ENCODE peak calls at places on chromosomes 2 and 18, in six cellular contexts. One of them, this sample, is unnamed.

GRCh38 chr2:15730545-15731212 is 139.0 kb downstream of the DDX1 start:
- DNase-seq in mesendoderm: peak; percentile 60
- DNase-seq in IMR-90: peak; percentile 92
- DNase-seq in H1: no peak
- DNase-seq in H9: no peak
- DNase-seq in mesenchymal stem cell: peak; percentile 97
- DNase-seq in this sample: no peak

GRCh38 chr2:202135111-202135874 is 62.2 kb downstream of the KIAA2012 start:
- DNase-seq in H9: no peak
- DNase-seq in mesenchymal stem cell: peak; percentile 99
- DNase-seq in H1: no peak
- DNase-seq in IMR-90: peak; percentile 100
- DNase-seq in mesendoderm: peak; percentile 40
- DNase-seq in this sample: no peak

GRCh38 chr2:23925702-23926288 is 1.1 kb downstream of the ATAD2B start:
- DNase-seq in mesendoderm: peak; percentile 73
- DNase-seq in IMR-90: peak; percentile 68
- DNase-seq in H1: no peak
- DNase-seq in mesenchymal stem cell: peak; percentile 78
- DNase-seq in H9: no peak
- DNase-seq in this sample: peak; percentile 37

GRCh38 chr2:125471963-125472362 is 1184.0 kb upstream of the GYPC start:
- DNase-seq in mesenchymal stem cell: peak; percentile 3
- DNase-seq in H9: peak; percentile 87
- DNase-seq in H1: peak; percentile 50
- DNase-seq in mesendoderm: peak; percentile 69
- DNase-seq in IMR-90: peak; percentile 38
- DNase-seq in this sample: peak; percentile 8

GRCh38 chr2:16647992-16648617 is 17.5 kb downstream of the CYRIA start:
- DNase-seq in H1: no peak
- DNase-seq in H9: no peak
- DNase-seq in mesenchymal stem cell: no peak
- DNase-seq in mesendoderm: peak; percentile 35
- DNase-seq in IMR-90: no peak
- DNase-seq in this sample: no peak

GRCh38 chr2:72938455-72938854 is 21.1 kb downstream of the EMX1 start:
- DNase-seq in IMR-90: no peak
- DNase-seq in mesenchymal stem cell: no peak
- DNase-seq in H9: no peak
- DNase-seq in H1: no peak
- DNase-seq in mesendoderm: no peak
- DNase-seq in this sample: no peak

GRCh38 chr2:183996825-183997823 is 601.2 kb upstream of the ZNF804A start:
- DNase-seq in mesenchymal stem cell: no peak
- DNase-seq in mesendoderm: peak; percentile 93
- DNase-seq in IMR-90: no peak
- DNase-seq in H9: no peak
- DNase-seq in H1: no peak
- DNase-seq in this sample: no peak

GRCh38 chr18:31321719-31322118 is 3.8 kb downstream of the DSG1 start:
- DNase-seq in mesendoderm: no peak
- DNase-seq in IMR-90: no peak
- DNase-seq in H1: no peak
- DNase-seq in mesenchymal stem cell: no peak
- DNase-seq in H9: no peak
- DNase-seq in this sample: no peak

GRCh38 chr2:98479959-98480524 is 35.4 kb downstream of the INPP4A start:
- DNase-seq in IMR-90: peak; percentile 62
- DNase-seq in H9: no peak
- DNase-seq in mesenchymal stem cell: peak; percentile 42
- DNase-seq in H1: no peak
- DNase-seq in mesendoderm: peak; percentile 46
- DNase-seq in this sample: no peak

GRCh38 chr2:158650646-158651357 is 144.3 kb upstream of the DAPL1 start:
- DNase-seq in IMR-90: no peak
- DNase-seq in mesenchymal stem cell: no peak
- DNase-seq in H1: no peak
- DNase-seq in H9: no peak
- DNase-seq in mesendoderm: peak; percentile 11
- DNase-seq in this sample: no peak

GRCh38 chr2:226977775-226978190 is 141.9 kb downstream of the RHBDD1 start:
- DNase-seq in mesenchymal stem cell: peak; percentile 61
- DNase-seq in mesendoderm: no peak
- DNase-seq in H9: no peak
- DNase-seq in IMR-90: peak; percentile 74
- DNase-seq in H1: no peak
- DNase-seq in this sample: no peak

GRCh38 chr2:23595601-23596251 is 210.7 kb downstream of the KLHL29 start:
- DNase-seq in mesenchymal stem cell: peak; percentile 62
- DNase-seq in H9: no peak
- DNase-seq in H1: no peak
- DNase-seq in IMR-90: peak; percentile 13
- DNase-seq in mesendoderm: peak; percentile 92
- DNase-seq in this sample: peak; percentile 54

GRCh38 chr2:100767224-100767653 is 52.7 kb upstream of the NPAS2 start:
- DNase-seq in H1: no peak
- DNase-seq in IMR-90: peak; percentile 78
- DNase-seq in mesendoderm: no peak
- DNase-seq in H9: no peak
- DNase-seq in mesenchymal stem cell: peak; percentile 58
- DNase-seq in this sample: no peak

GRCh38 chr2:195898505-195898904 is 170.1 kb downstream of the DNAH7 start:
- DNase-seq in mesenchymal stem cell: peak; percentile 72
- DNase-seq in IMR-90: peak; percentile 100
- DNase-seq in mesendoderm: no peak
- DNase-seq in H9: no peak
- DNase-seq in H1: no peak
- DNase-seq in this sample: peak; percentile 2

GRCh38 chr2:13676269-13676668 is 956.2 kb upstream of the LRATD1 start:
- DNase-seq in H9: no peak
- DNase-seq in mesenchymal stem cell: peak; percentile 47
- DNase-seq in mesendoderm: no peak
- DNase-seq in H1: no peak
- DNase-seq in IMR-90: peak; percentile 61
- DNase-seq in this sample: no peak

GRCh38 chr18:44732604-44733003 is 51.9 kb downstream of the SETBP1 start:
- DNase-seq in mesenchymal stem cell: no peak
- DNase-seq in mesendoderm: peak; percentile 57
- DNase-seq in H1: no peak
- DNase-seq in IMR-90: no peak
- DNase-seq in H9: no peak
- DNase-seq in this sample: no peak

GRCh38 chr2:20744366-20745335 is 77.7 kb downstream of the GDF7 start:
- DNase-seq in H1: no peak
- DNase-seq in mesenchymal stem cell: no peak
- DNase-seq in mesendoderm: no peak
- DNase-seq in IMR-90: no peak
- DNase-seq in H9: no peak
- DNase-seq in this sample: no peak

GRCh38 chr2:112155331-112156151 is 17.4 kb downstream of the FBLN7 start:
- DNase-seq in mesenchymal stem cell: no peak
- DNase-seq in mesendoderm: no peak
- DNase-seq in H1: no peak
- DNase-seq in IMR-90: no peak
- DNase-seq in H9: no peak
- DNase-seq in this sample: no peak

GRCh38 chr2:72669121-72669520 is 156.7 kb downstream of the EXOC6B start:
- DNase-seq in IMR-90: peak; percentile 77
- DNase-seq in mesenchymal stem cell: no peak
- DNase-seq in mesendoderm: no peak
- DNase-seq in H1: no peak
- DNase-seq in H9: no peak
- DNase-seq in this sample: no peak

GRCh38 chr2:216691210-216691741 is 4.1 kb downstream of the IGFBP5 start:
- DNase-seq in H9: peak; percentile 77
- DNase-seq in H1: no peak
- DNase-seq in mesenchymal stem cell: peak; percentile 91
- DNase-seq in mesendoderm: peak; percentile 89
- DNase-seq in IMR-90: peak; percentile 76
- DNase-seq in this sample: peak; percentile 54
- H3K4me1 ChIP-seq in H9: peaks cover 6% of the 10 kb centered on the region
- H3K4me1 ChIP-seq in H1: peaks cover 15% of the 10 kb centered on the region
- H3K4me1 ChIP-seq in mesenchymal stem cell: peaks cover 32% of the 10 kb centered on the region
- H3K4me1 ChIP-seq in mesendoderm: peaks cover 10% of the 10 kb centered on the region
- H3K4me1 ChIP-seq in IMR-90: peaks cover 11% of the 10 kb centered on the region
- H3K4me1 ChIP-seq in this sample: peaks cover 25% of the 10 kb centered on the region

GRCh38 chr18:48166971-48167370 is 236.5 kb upstream of the SMAD2 start:
- DNase-seq in mesenchymal stem cell: no peak
- DNase-seq in H1: no peak
- DNase-seq in IMR-90: no peak
- DNase-seq in H9: no peak
- DNase-seq in mesendoderm: no peak
- DNase-seq in this sample: no peak

GRCh38 chr18:48166336-48166875 is 235.9 kb upstream of the SMAD2 start:
- DNase-seq in H9: no peak
- DNase-seq in mesendoderm: no peak
- DNase-seq in IMR-90: no peak
- DNase-seq in H1: no peak
- DNase-seq in mesenchymal stem cell: no peak
- DNase-seq in this sample: no peak

GRCh38 chr18:48170651-48171050 is 238.5 kb downstream of the ZBTB7C start:
- DNase-seq in mesendoderm: no peak
- DNase-seq in H9: no peak
- DNase-seq in mesenchymal stem cell: no peak
- DNase-seq in H1: no peak
- DNase-seq in IMR-90: no peak
- DNase-seq in this sample: no peak

GRCh38 chr18:48167901-48168300 is 237.4 kb upstream of the SMAD2 start:
- DNase-seq in mesenchymal stem cell: no peak
- DNase-seq in H1: no peak
- DNase-seq in H9: no peak
- DNase-seq in mesendoderm: no peak
- DNase-seq in IMR-90: no peak
- DNase-seq in this sample: no peak

DNA sequence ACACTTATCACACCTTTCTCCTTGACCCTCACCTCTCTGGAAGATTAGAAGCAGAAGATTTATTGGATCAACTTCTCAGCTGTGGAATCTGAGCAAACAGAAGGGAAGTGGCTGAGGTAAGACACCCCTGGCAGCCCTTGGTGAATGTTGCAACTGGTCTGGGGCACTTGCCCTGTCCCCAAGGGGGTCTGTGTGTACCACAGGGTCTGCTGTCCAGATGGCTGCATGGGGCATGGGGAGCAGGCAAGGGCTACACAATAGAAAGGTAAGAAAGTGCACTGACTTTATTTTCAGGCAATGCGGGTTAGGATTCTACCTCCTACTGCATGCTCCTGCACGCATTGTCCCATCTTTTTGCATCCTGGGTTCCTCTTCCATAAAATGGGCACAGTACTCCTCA is 238.4 kb upstream of the SMAD2 start:
- DNase-seq in IMR-90: no peak
- DNase-seq in mesendoderm: no peak
- DNase-seq in mesenchymal stem cell: no peak
- DNase-seq in H9: no peak
- DNase-seq in H1: no peak
- DNase-seq in this sample: no peak
- H2BK15ac ChIP-seq in IMR-90: no peak overlapping the region
- H2BK15ac ChIP-seq in mesendoderm: no peak overlapping the region
- H2BK15ac ChIP-seq in mesenchymal stem cell: no peak overlapping the region
- H2BK15ac ChIP-seq in H9: no peak overlapping the region
- H2BK15ac ChIP-seq in H1: no peak overlapping the region
- H2BK15ac ChIP-seq in this sample: no peak overlapping the region

GRCh38 chr2:197241153-197241552 is 69.4 kb downstream of the ANKRD44 start:
- DNase-seq in H9: no peak
- DNase-seq in mesenchymal stem cell: no peak
- DNase-seq in IMR-90: no peak
- DNase-seq in mesendoderm: no peak
- DNase-seq in H1: no peak
- DNase-seq in this sample: no peak

GRCh38 chr2:197241590-197241989 is 69.0 kb downstream of the ANKRD44 start:
- DNase-seq in mesendoderm: no peak
- DNase-seq in mesenchymal stem cell: no peak
- DNase-seq in H9: no peak
- DNase-seq in H1: no peak
- DNase-seq in IMR-90: no peak
- DNase-seq in this sample: no peak

GRCh38 chr2:197239434-197239833 is 71.1 kb downstream of the ANKRD44 start:
- DNase-seq in H1: no peak
- DNase-seq in IMR-90: no peak
- DNase-seq in mesendoderm: no peak
- DNase-seq in mesenchymal stem cell: peak; percentile 32
- DNase-seq in H9: no peak
- DNase-seq in this sample: no peak

GRCh38 chr2:197240713-197241050 is 69.9 kb downstream of the ANKRD44 start:
- DNase-seq in IMR-90: no peak
- DNase-seq in mesendoderm: no peak
- DNase-seq in H1: no peak
- DNase-seq in mesenchymal stem cell: no peak
- DNase-seq in H9: no peak
- DNase-seq in this sample: no peak

GRCh38 chr2:197240018-197240712 is 70.4 kb downstream of the ANKRD44 start:
- DNase-seq in IMR-90: no peak
- DNase-seq in mesenchymal stem cell: no peak
- DNase-seq in mesendoderm: no peak
- DNase-seq in H1: no peak
- DNase-seq in H9: no peak
- DNase-seq in this sample: no peak
- H3K4me1 ChIP-seq in IMR-90: no peaks in the 10 kb centered on the region
- H3K4me1 ChIP-seq in mesenchymal stem cell: no peaks in the 10 kb centered on the region
- H3K4me1 ChIP-seq in mesendoderm: no peaks in the 10 kb centered on the region
- H3K4me1 ChIP-seq in H1: no peaks in the 10 kb centered on the region
- H3K4me1 ChIP-seq in H9: no peaks in the 10 kb centered on the region
- H3K4me1 ChIP-seq in this sample: no peaks in the 10 kb centered on the region

GRCh38 chr2:70718736-70719135 is 49.3 kb downstream of the ADD2 start:
- DNase-seq in H1: no peak
- DNase-seq in mesendoderm: no peak
- DNase-seq in H9: peak; percentile 13
- DNase-seq in IMR-90: no peak
- DNase-seq in mesenchymal stem cell: no peak
- DNase-seq in this sample: no peak
- H2BK15ac ChIP-seq in H1: no peak overlapping the region
- H2BK15ac ChIP-seq in mesendoderm: no peak overlapping the region
- H2BK15ac ChIP-seq in H9: no peak overlapping the region
- H2BK15ac ChIP-seq in IMR-90: no peak overlapping the region
- H2BK15ac ChIP-seq in mesenchymal stem cell: no peak overlapping the region
- H2BK15ac ChIP-seq in this sample: no peak overlapping the region

DNA sequence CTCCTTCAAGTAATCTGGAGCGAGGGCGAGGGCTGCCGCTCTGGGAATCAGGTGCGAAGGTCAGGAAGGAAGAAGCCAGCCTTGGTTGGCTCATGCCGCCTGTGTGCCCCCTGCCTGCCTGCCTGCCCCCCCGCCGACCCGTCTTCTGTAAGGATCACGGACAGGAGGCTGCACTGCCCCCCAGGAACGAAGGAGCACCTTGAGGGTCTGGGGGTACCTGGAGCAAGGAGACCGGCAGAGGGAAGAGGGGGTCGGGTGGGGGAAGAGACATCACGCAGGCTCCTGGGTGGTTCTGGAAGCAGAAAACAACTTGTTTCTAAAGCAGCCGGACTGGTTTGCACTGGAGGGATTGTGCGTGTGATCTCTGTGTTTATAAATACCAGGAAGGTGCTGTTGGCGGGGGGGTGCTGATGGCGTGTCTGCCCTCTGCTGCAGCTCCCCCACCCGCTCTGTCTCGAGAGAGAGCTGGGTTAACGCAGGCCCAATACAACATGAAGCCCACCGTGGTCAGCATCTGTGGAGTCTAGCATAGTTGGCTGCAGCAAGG is 1.7 kb downstream of the FOSL2 start:
- DNase-seq in mesendoderm: no peak
- DNase-seq in IMR-90: peak; percentile 71
- DNase-seq in H1: no peak
- DNase-seq in mesenchymal stem cell: peak; percentile 78
- DNase-seq in H9: no peak
- DNase-seq in this sample: no peak
- H3K4me1 ChIP-seq in mesendoderm: peaks cover 4% of the 10 kb centered on the region
- H3K4me1 ChIP-seq in IMR-90: peaks cover 19% of the 10 kb centered on the region
- H3K4me1 ChIP-seq in H1: peaks cover 6% of the 10 kb centered on the region
- H3K4me1 ChIP-seq in mesenchymal stem cell: peaks cover 20% of the 10 kb centered on the region
- H3K4me1 ChIP-seq in H9: peaks cover 5% of the 10 kb centered on the region
- H3K4me1 ChIP-seq in this sample: peaks cover 20% of the 10 kb centered on the region

GRCh38 chr18:49332679-49333078 is 127.8 kb downstream of the DYM start:
- DNase-seq in mesenchymal stem cell: no peak
- DNase-seq in H9: no peak
- DNase-seq in H1: no peak
- DNase-seq in mesendoderm: no peak
- DNase-seq in IMR-90: no peak
- DNase-seq in this sample: no peak
- H2BK15ac ChIP-seq in mesenchymal stem cell: no peak overlapping the region
- H2BK15ac ChIP-seq in H9: no peak overlapping the region
- H2BK15ac ChIP-seq in H1: no peak overlapping the region
- H2BK15ac ChIP-seq in mesendoderm: no peak overlapping the region
- H2BK15ac ChIP-seq in IMR-90: no peak overlapping the region
- H2BK15ac ChIP-seq in this sample: no peak overlapping the region

This sample was measured in neuronal stem cell.